ENCODE peak calls at places on chromosomes 5 and 9, in six cellular contexts. T, L, M, O, Z and D are unnamed samples.

GRCh38 chr9:98580956-98581355 is 127.8 kb downstream of the GABBR2 start:
- DNase-seq in O (no peak), T (no peak), M (no peak), Z (no peak), L (no peak), D (no peak)

GRCh38 chr9:30039712-30040111 is 2344.7 kb upstream of the ACO1 start:
- DNase-seq in O (no peak), M (no peak), Z (no peak), T (no peak), L (no peak), D (no peak)

GRCh38 chr5:132825824-132826391 is 4.5 kb downstream of the SHROOM1 start:
- DNase-seq in L (no peak), M (no peak), Z (no peak), O (no peak), T (no peak), D (no peak)

GRCh38 chr5:175713930-175714329 is 56.1 kb downstream of the HRH2 start:
- DNase-seq in L (no peak), M (no peak), Z (peak; percentile 6), T (no peak), O (no peak), D (no peak)

GRCh38 chr5:154189256-154189818 is 1.2 kb upstream of the GALNT10 start:
- DNase-seq in T (no peak), L (no peak), Z (no peak), O (no peak), M (no peak), D (peak; percentile 83)

GRCh38 chr5:180098526-180098925 is 27.0 kb upstream of the RNF130 start:
- DNase-seq in Z (no peak), O (no peak), T (no peak), L (no peak), M (no peak), D (peak; percentile 49)

GRCh38 chr5:142107729-142108431 is 699 bp upstream of the NDFIP1 start:
- DNase-seq in M (no peak), T (no peak), Z (no peak), L (no peak), O (no peak), D (no peak)

GRCh38 chr5:136174021-136174659 is 18.8 kb downstream of the SMIM32 start:
- DNase-seq in M (no peak), Z (no peak), L (no peak), T (no peak), O (no peak), D (no peak)

GRCh38 chr5:38596997-38597396 is 40.6 kb upstream of the LIFR start:
- DNase-seq in Z (no peak), M (no peak), L (no peak), T (no peak), O (no peak), D (no peak)

GRCh38 chr5:38600334-38601045 is 44.0 kb upstream of the LIFR start:
- DNase-seq in Z (no peak), L (no peak), M (no peak), T (no peak), O (no peak), D (no peak)

GRCh38 chr5:38598994-38599611 is 42.7 kb upstream of the LIFR start:
- DNase-seq in Z (no peak), L (no peak), T (no peak), O (no peak), M (no peak), D (no peak)

GRCh38 chr5:38601133-38601842 is 44.8 kb upstream of the LIFR start:
- DNase-seq in L (peak; percentile 57), O (no peak), Z (no peak), M (no peak), T (peak; percentile 18), D (no peak)

DNA sequence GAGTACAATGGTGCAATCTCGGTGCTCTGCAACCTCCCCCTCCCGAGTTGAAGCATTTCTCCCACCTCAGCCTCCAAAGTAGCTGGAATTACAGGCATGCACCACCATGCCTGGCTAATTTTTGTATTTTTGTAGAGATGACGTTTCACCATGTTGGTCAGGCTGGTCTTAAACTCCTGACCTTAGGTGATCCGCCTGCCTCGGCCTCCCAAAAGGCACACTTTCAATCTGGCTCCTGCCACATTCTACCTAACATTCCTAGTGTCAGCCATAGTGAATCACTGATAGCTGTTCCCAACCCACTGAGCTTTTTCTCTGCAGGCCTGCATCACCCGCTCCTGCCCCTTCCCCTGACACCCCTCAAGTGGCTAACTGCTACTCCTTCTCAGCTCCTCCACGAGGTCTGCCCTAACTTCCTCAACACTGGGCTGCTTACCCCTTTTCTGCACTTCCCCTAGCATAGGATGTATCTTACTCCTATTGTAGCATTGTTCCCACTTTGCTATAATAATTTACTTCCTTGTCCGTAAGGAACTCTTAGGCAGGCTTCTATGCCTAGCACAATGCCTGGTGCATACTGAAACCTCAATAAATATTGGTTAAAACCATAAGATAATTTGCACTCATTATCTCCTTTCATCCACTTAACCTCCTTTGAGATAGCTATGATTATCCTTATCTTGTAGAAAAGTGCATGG is 42.0 kb upstream of the LIFR start:
- DNase-seq in Z (no peak), L (no peak), T (no peak), M (no peak), O (no peak), D (no peak)
- H3K4me1 ChIP-seq in Z (peaks cover 9% of the 10 kb centered on the region), L (peaks cover 56% of the 10 kb centered on the region), T (no peaks in the 10 kb centered on the region), M (no peaks in the 10 kb centered on the region), O (no peaks in the 10 kb centered on the region), D (peaks cover 35% of the 10 kb centered on the region)

DNA sequence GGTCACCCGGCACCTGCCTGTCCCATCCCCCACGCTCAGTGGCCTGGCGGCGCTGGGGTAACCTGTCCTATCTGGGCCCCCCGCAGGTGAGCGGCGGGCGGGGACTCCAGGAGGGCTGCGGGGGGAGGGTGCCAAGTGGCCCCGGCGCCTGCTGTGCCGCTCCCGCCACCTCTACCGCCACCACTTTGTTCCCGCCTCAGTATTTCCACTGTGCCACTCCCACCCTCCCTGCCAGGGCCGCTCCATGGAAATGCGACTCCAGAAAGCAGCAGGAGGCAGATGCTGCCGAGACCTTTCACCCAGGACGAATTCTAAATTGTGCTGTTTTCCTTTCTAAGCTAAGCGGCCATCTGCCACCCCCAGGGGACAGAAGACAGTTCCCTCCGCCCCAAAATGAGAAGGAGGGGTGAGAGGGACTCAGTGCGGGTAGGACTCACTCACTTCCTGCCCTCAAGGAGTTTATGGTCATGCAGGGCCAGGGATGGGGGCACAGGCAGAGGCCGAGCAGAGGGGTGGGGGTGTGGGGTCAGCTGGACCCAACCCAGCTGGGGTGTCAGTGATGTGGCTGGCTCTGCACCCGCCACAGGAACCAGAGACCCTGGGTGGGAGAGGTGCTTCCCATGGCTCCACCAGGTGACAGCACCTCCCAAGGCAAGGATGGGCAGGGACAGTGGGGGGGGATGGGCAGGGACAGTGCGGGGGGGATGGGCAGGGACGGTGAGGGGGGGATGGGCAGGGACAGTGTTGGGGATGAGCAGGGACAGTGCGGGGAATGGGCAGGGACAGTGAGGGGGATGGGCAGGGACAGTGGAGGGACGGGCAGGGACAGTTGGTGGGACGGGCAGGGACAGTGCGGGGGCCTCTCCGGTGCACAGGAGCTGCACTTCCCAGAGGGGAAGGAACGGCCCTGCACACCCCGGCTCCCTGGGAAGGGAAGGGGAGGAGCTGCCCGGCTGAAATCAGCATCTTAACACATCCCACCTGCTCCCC is 17.8 kb downstream of the NOTCH1 start:
- DNase-seq in Z (no peak), T (no peak), O (no peak), L (no peak), M (no peak), D (no peak)
- H3K4me1 ChIP-seq in Z (peaks cover 20% of the 10 kb centered on the region), T (peaks cover 43% of the 10 kb centered on the region), O (peaks cover 47% of the 10 kb centered on the region), L (peaks cover 81% of the 10 kb centered on the region), M (peaks cover 82% of the 10 kb centered on the region), D (peaks cover 100% of the 10 kb centered on the region)

GRCh38 chr9:70403618-70404025 is 10.8 kb downstream of the KLF9 start:
- DNase-seq in O (no peak), T (peak; percentile 44), Z (no peak), L (no peak), M (no peak), D (no peak)
- H3K4me1 ChIP-seq in O (peaks cover 72% of the 10 kb centered on the region), T (peaks cover 25% of the 10 kb centered on the region), Z (peaks cover 38% of the 10 kb centered on the region), L (peaks cover 100% of the 10 kb centered on the region), M (peaks cover 100% of the 10 kb centered on the region), D (peaks cover 23% of the 10 kb centered on the region)

GRCh38 chr5:143318270-143318669 is 85.2 kb downstream of the NR3C1 start:
- DNase-seq in Z (no peak), T (no peak), M (no peak), O (no peak), L (no peak), D (no peak)
- H3K4me1 ChIP-seq in Z (peaks cover 15% of the 10 kb centered on the region), T (peaks cover 6% of the 10 kb centered on the region), M (peaks cover 33% of the 10 kb centered on the region), O (peaks cover 6% of the 10 kb centered on the region), L (peaks cover 73% of the 10 kb centered on the region), D (peaks cover 76% of the 10 kb centered on the region)

DNA sequence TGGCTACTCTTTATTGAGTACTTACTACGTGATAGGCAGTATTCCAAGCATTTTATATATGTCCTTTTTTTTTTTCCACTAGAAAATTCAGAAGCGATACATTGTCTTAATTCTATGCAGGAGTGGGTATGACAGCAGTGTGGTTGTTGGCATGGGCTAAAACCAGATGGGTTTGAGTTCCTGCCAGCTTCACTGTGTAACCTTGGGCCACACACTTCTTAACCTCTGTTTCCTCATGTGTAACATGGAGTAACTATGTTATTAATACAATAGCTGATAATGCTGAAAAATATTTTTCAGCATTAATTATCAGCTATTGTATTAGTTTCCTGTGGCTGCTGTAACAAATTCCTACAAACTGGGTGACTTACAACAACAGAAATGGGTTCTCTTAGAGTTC is 12.0 kb downstream of the SNX18 start:
- DNase-seq in T (no peak), Z (no peak), M (no peak), L (no peak), O (no peak), D (no peak)
- H3K4me1 ChIP-seq in T (peaks cover 28% of the 10 kb centered on the region), Z (peaks cover 13% of the 10 kb centered on the region), M (peaks cover 86% of the 10 kb centered on the region), L (peaks cover 91% of the 10 kb centered on the region), O (peaks cover 48% of the 10 kb centered on the region), D (peaks cover 33% of the 10 kb centered on the region)

GRCh38 chr9:87776481-87777373 is 50.8 kb downstream of the CTSL start:
- DNase-seq in M (no peak), L (no peak), T (no peak), O (no peak), Z (no peak), D (no peak)

GRCh38 chr9:87778996-87779395 is 53.1 kb downstream of the CTSL start:
- DNase-seq in T (no peak), M (no peak), O (no peak), L (no peak), Z (no peak), D (no peak)

GRCh38 chr9:87786423-87786822 is 60.5 kb downstream of the CTSL start:
- DNase-seq in L (no peak), Z (no peak), M (no peak), T (no peak), O (no peak), D (no peak)

GRCh38 chr9:87783180-87783579 is 57.3 kb downstream of the CTSL start:
- DNase-seq in M (no peak), T (no peak), O (no peak), L (no peak), Z (no peak), D (no peak)

GRCh38 chr9:87781331-87781730 is 55.4 kb downstream of the CTSL start:
- DNase-seq in Z (no peak), O (no peak), L (no peak), M (no peak), T (no peak), D (no peak)
- H3K4me1 ChIP-seq in Z (no peaks in the 10 kb centered on the region), O (no peaks in the 10 kb centered on the region), L (no peaks in the 10 kb centered on the region), M (no peaks in the 10 kb centered on the region), T (no peaks in the 10 kb centered on the region), D (no peaks in the 10 kb centered on the region)